ENCODE peak calls at places on chromosome X, in six cellular contexts. One of them, this sample, is unnamed.

GRCh38 chrX:40108959-40109287 is 11.2 kb upstream of the BCOR start:
- DNase-seq in coronary artery: no peak
- DNase-seq in activated T-cell treated with anti-CD3 and anti-CD28 coated beads for 1 hour: peak
- DNase-seq in DMS53: peak
- DNase-seq in C1 segment of cervical spinal cord: peak
- DNase-seq in left cardiac atrium: peak
- DNase-seq in this sample: peak

GRCh38 chrX:57417827-57418226 is 131.3 kb downstream of the FAAH2 start:
- DNase-seq in DMS53: no peak
- DNase-seq in left cardiac atrium: no peak
- DNase-seq in activated T-cell treated with anti-CD3 and anti-CD28 coated beads for 1 hour: no peak
- DNase-seq in coronary artery: no peak
- DNase-seq in C1 segment of cervical spinal cord: no peak
- DNase-seq in this sample: no peak

GRCh38 chrX:10079155-10079711 is 77.5 kb upstream of the CLCN4 start:
- DNase-seq in DMS53: no peak
- DNase-seq in coronary artery: no peak
- DNase-seq in left cardiac atrium: no peak
- DNase-seq in C1 segment of cervical spinal cord: no peak
- DNase-seq in activated T-cell treated with anti-CD3 and anti-CD28 coated beads for 1 hour: no peak
- DNase-seq in this sample: no peak

GRCh38 chrX:81257817-81258216 is 55.9 kb downstream of the SH3BGRL start:
- DNase-seq in coronary artery: no peak
- DNase-seq in activated T-cell treated with anti-CD3 and anti-CD28 coated beads for 1 hour: no peak
- DNase-seq in C1 segment of cervical spinal cord: no peak
- DNase-seq in DMS53: no peak
- DNase-seq in left cardiac atrium: no peak
- DNase-seq in this sample: no peak

GRCh38 chrX:30791296-30792278 is 97.5 kb downstream of the TAB3 start:
- DNase-seq in C1 segment of cervical spinal cord: no peak
- DNase-seq in activated T-cell treated with anti-CD3 and anti-CD28 coated beads for 1 hour: no peak
- DNase-seq in coronary artery: no peak
- DNase-seq in left cardiac atrium: no peak
- DNase-seq in DMS53: no peak
- DNase-seq in this sample: no peak

GRCh38 chrX:37488323-37488722 is 83.1 kb upstream of the LANCL3 start:
- DNase-seq in coronary artery: no peak
- DNase-seq in activated T-cell treated with anti-CD3 and anti-CD28 coated beads for 1 hour: no peak
- DNase-seq in C1 segment of cervical spinal cord: no peak
- DNase-seq in DMS53: no peak
- DNase-seq in left cardiac atrium: no peak
- DNase-seq in this sample: no peak

GRCh38 chrX:139126493-139126892 is 404.0 kb upstream of the F9 start:
- DNase-seq in activated T-cell treated with anti-CD3 and anti-CD28 coated beads for 1 hour: no peak
- DNase-seq in C1 segment of cervical spinal cord: no peak
- DNase-seq in coronary artery: no peak
- DNase-seq in DMS53: peak
- DNase-seq in left cardiac atrium: no peak
- DNase-seq in this sample: no peak

GRCh38 chrX:1493877-1494510 is 41.3 kb upstream of the ASMTL start:
- DNase-seq in DMS53: peak
- DNase-seq in left cardiac atrium: no peak
- DNase-seq in C1 segment of cervical spinal cord: no peak
- DNase-seq in activated T-cell treated with anti-CD3 and anti-CD28 coated beads for 1 hour: no peak
- DNase-seq in coronary artery: peak
- DNase-seq in this sample: no peak

GRCh38 chrX:12554206-12554605 is 237.0 kb upstream of the PRPS2 start:
- DNase-seq in DMS53: no peak
- DNase-seq in coronary artery: no peak
- DNase-seq in C1 segment of cervical spinal cord: no peak
- DNase-seq in left cardiac atrium: no peak
- DNase-seq in activated T-cell treated with anti-CD3 and anti-CD28 coated beads for 1 hour: no peak
- DNase-seq in this sample: no peak

GRCh38 chrX:44144491-44144890 is 171.3 kb upstream of the NDP start:
- DNase-seq in activated T-cell treated with anti-CD3 and anti-CD28 coated beads for 1 hour: no peak
- DNase-seq in left cardiac atrium: no peak
- DNase-seq in C1 segment of cervical spinal cord: no peak
- DNase-seq in coronary artery: no peak
- DNase-seq in DMS53: no peak
- DNase-seq in this sample: no peak

GRCh38 chrX:9566150-9566621 is 101.3 kb downstream of the TBL1X start:
- DNase-seq in coronary artery: no peak
- DNase-seq in left cardiac atrium: peak
- DNase-seq in DMS53: no peak
- DNase-seq in C1 segment of cervical spinal cord: no peak
- DNase-seq in activated T-cell treated with anti-CD3 and anti-CD28 coated beads for 1 hour: no peak
- DNase-seq in this sample: peak

GRCh38 chrX:134949271-134949670 is 41.5 kb upstream of the SMIM10 start:
- DNase-seq in coronary artery: no peak
- DNase-seq in left cardiac atrium: no peak
- DNase-seq in C1 segment of cervical spinal cord: no peak
- DNase-seq in activated T-cell treated with anti-CD3 and anti-CD28 coated beads for 1 hour: no peak
- DNase-seq in DMS53: peak
- DNase-seq in this sample: no peak

GRCh38 chrX:39969099-39969825 is 128.5 kb downstream of the BCOR start:
- DNase-seq in left cardiac atrium: no peak
- DNase-seq in activated T-cell treated with anti-CD3 and anti-CD28 coated beads for 1 hour: peak
- DNase-seq in coronary artery: no peak
- DNase-seq in C1 segment of cervical spinal cord: no peak
- DNase-seq in DMS53: peak
- DNase-seq in this sample: peak

GRCh38 chrX:3066555-3066954 is 25.3 kb downstream of the ARSF start:
- DNase-seq in activated T-cell treated with anti-CD3 and anti-CD28 coated beads for 1 hour: no peak
- DNase-seq in coronary artery: no peak
- DNase-seq in left cardiac atrium: no peak
- DNase-seq in DMS53: no peak
- DNase-seq in C1 segment of cervical spinal cord: no peak
- DNase-seq in this sample: peak

GRCh38 chrX:151359341-151359740 is 37.7 kb upstream of the VMA21 start:
- DNase-seq in C1 segment of cervical spinal cord: no peak
- DNase-seq in left cardiac atrium: no peak
- DNase-seq in coronary artery: no peak
- DNase-seq in activated T-cell treated with anti-CD3 and anti-CD28 coated beads for 1 hour: no peak
- DNase-seq in DMS53: no peak
- DNase-seq in this sample: no peak

GRCh38 chrX:33298622-33299021 is 87.3 kb upstream of the DMD start:
- DNase-seq in activated T-cell treated with anti-CD3 and anti-CD28 coated beads for 1 hour: no peak
- DNase-seq in left cardiac atrium: no peak
- DNase-seq in DMS53: no peak
- DNase-seq in C1 segment of cervical spinal cord: no peak
- DNase-seq in coronary artery: no peak
- DNase-seq in this sample: peak

GRCh38 chrX:50111762-50112161 is 89.0 kb downstream of the AKAP4 start:
- DNase-seq in DMS53: peak
- DNase-seq in activated T-cell treated with anti-CD3 and anti-CD28 coated beads for 1 hour: no peak
- DNase-seq in coronary artery: no peak
- DNase-seq in left cardiac atrium: no peak
- DNase-seq in C1 segment of cervical spinal cord: no peak
- DNase-seq in this sample: no peak

GRCh38 chrX:111555559-111555958 is 44.1 kb downstream of the SERTM2 start:
- DNase-seq in coronary artery: no peak
- DNase-seq in C1 segment of cervical spinal cord: no peak
- DNase-seq in activated T-cell treated with anti-CD3 and anti-CD28 coated beads for 1 hour: no peak
- DNase-seq in left cardiac atrium: no peak
- DNase-seq in DMS53: no peak
- DNase-seq in this sample: no peak

GRCh38 chrX:42462917-42463316 is 315.0 kb downstream of the PPP1R2C start:
- DNase-seq in C1 segment of cervical spinal cord: no peak
- DNase-seq in left cardiac atrium: no peak
- DNase-seq in coronary artery: no peak
- DNase-seq in activated T-cell treated with anti-CD3 and anti-CD28 coated beads for 1 hour: no peak
- DNase-seq in DMS53: no peak
- DNase-seq in this sample: no peak

GRCh38 chrX:34365482-34365881 is 233.4 kb upstream of the FAM47A start:
- DNase-seq in DMS53: peak
- DNase-seq in activated T-cell treated with anti-CD3 and anti-CD28 coated beads for 1 hour: no peak
- DNase-seq in left cardiac atrium: no peak
- DNase-seq in coronary artery: no peak
- DNase-seq in C1 segment of cervical spinal cord: no peak
- DNase-seq in this sample: peak

GRCh38 chrX:129721870-129722269 is 16.9 kb upstream of the XPNPEP2 start:
- DNase-seq in coronary artery: peak
- DNase-seq in activated T-cell treated with anti-CD3 and anti-CD28 coated beads for 1 hour: no peak
- DNase-seq in DMS53: no peak
- DNase-seq in left cardiac atrium: no peak
- DNase-seq in C1 segment of cervical spinal cord: no peak
- DNase-seq in this sample: no peak

GRCh38 chrX:96424007-96424406 is 260.6 kb upstream of the DIAPH2 start:
- DNase-seq in activated T-cell treated with anti-CD3 and anti-CD28 coated beads for 1 hour: no peak
- DNase-seq in coronary artery: no peak
- DNase-seq in DMS53: peak
- DNase-seq in left cardiac atrium: no peak
- DNase-seq in C1 segment of cervical spinal cord: no peak
- DNase-seq in this sample: no peak

GRCh38 chrX:40877869-40878268 is 142.5 kb upstream of the MED14 start:
- DNase-seq in activated T-cell treated with anti-CD3 and anti-CD28 coated beads for 1 hour: no peak
- DNase-seq in left cardiac atrium: no peak
- DNase-seq in coronary artery: no peak
- DNase-seq in C1 segment of cervical spinal cord: no peak
- DNase-seq in DMS53: peak
- DNase-seq in this sample: no peak

GRCh38 chrX:118847676-118848075 is 24.1 kb downstream of the ZCCHC12 start:
- DNase-seq in coronary artery: no peak
- DNase-seq in C1 segment of cervical spinal cord: no peak
- DNase-seq in activated T-cell treated with anti-CD3 and anti-CD28 coated beads for 1 hour: no peak
- DNase-seq in DMS53: peak
- DNase-seq in left cardiac atrium: no peak
- DNase-seq in this sample: peak

GRCh38 chrX:45602151-45602550 is 401.5 kb upstream of the DIPK2B start:
- DNase-seq in left cardiac atrium: no peak
- DNase-seq in C1 segment of cervical spinal cord: no peak
- DNase-seq in coronary artery: no peak
- DNase-seq in DMS53: no peak
- DNase-seq in activated T-cell treated with anti-CD3 and anti-CD28 coated beads for 1 hour: no peak
- DNase-seq in this sample: no peak

This sample was measured in cardiac muscle cell.